ENCODE peak calls at places on chromosomes 5 and 9, in four cellular contexts. K, O, C and G are unnamed samples.

GRCh38 chr5:72505539-72505938 is 1.7 kb downstream of the ZNF366 start:
- DNase-seq in O (no peak), C (no peak), K (no peak), G (no peak)

GRCh38 chr9:120423812-120424211 is 156.2 kb downstream of the CDK5RAP2 start:
- DNase-seq in C (no peak), K (no peak), O (no peak), G (no peak)

GRCh38 chr9:105188746-105189145 is 55.7 kb upstream of the SLC44A1 start:
- DNase-seq in K (no peak), O (no peak), C (no peak), G (no peak)

GRCh38 chr5:89255845-89256463 is 373.0 kb upstream of the MEF2C start:
- DNase-seq in K (peak), O (peak), C (no peak), G (no peak)

GRCh38 chr5:179914032-179914755 is 6.5 kb upstream of the TBC1D9B start:
- DNase-seq in O (peak), K (peak), C (no peak), G (peak)

GRCh38 chr9:38181216-38181615 is 112.2 kb upstream of the SHB start:
- DNase-seq in K (no peak), C (no peak), O (no peak), G (no peak)

GRCh38 chr5:33223563-33224305 is 217.0 kb upstream of the TARS1 start:
- DNase-seq in C (no peak), O (no peak), K (peak), G (no peak)

GRCh38 chr5:76544268-76544926 is 78.8 kb downstream of the F2RL2 start:
- DNase-seq in O (peak), K (no peak), C (peak), G (no peak)

GRCh38 chr5:61370496-61370895 is 38.4 kb downstream of the ZSWIM6 start:
- DNase-seq in K (no peak), C (no peak), O (no peak), G (no peak)

GRCh38 chr9:132154925-132155324 is 6.9 kb upstream of the NTNG2 start:
- DNase-seq in O (no peak), K (no peak), C (no peak), G (no peak)

GRCh38 chr5:137935190-137935589 is 45.9 kb downstream of the PKD2L2 start:
- DNase-seq in K (no peak), O (no peak), C (no peak), G (no peak)

GRCh38 chr9:34102796-34103195 is 23.7 kb downstream of the DCAF12 start:
- DNase-seq in O (no peak), C (no peak), K (no peak), G (no peak)

GRCh38 chr5:39411051-39411450 is 13.7 kb downstream of the DAB2 start:
- DNase-seq in K (no peak), O (peak), C (no peak), G (no peak)

GRCh38 chr5:91182763-91183162 is 200.4 kb downstream of the ARRDC3 start:
- DNase-seq in C (no peak), K (peak), O (no peak), G (no peak)
- TF ChIP-seq CTCF in C (no peak), K (peak), O (no peak), G (no peak)

GRCh38 chr5:160119905-160120266 is 636 bp upstream of the PWWP2A start:
- DNase-seq in K (no peak), C (no peak), O (no peak), G (no peak)
- TF ChIP-seq CTCF in K (no peak), C (no peak), O (no peak), G (no peak)

GRCh38 chr5:75235711-75236110 is 967 bp downstream of the ANKRD31 start:
- DNase-seq in O (no peak), K (no peak), C (no peak), G (no peak)

GRCh38 chr5:75234251-75234650 is 2.4 kb downstream of the ANKRD31 start:
- DNase-seq in C (no peak), O (no peak), K (no peak), G (no peak)

GRCh38 chr5:75239681-75240080 is 3.0 kb upstream of the ANKRD31 start:
- DNase-seq in K (no peak), C (no peak), O (peak), G (peak)

GRCh38 chr5:75242067-75242466 is 5.4 kb upstream of the ANKRD31 start:
- DNase-seq in O (no peak), K (no peak), C (no peak), G (no peak)

GRCh38 chr5:75236322-75237316 is at the start of gene ANKRD31:
- DNase-seq in O (peak), C (peak), K (peak), G (peak)
- TF ChIP-seq CTCF in O (peak), C (peak), K (peak), G (no peak)

DNA sequence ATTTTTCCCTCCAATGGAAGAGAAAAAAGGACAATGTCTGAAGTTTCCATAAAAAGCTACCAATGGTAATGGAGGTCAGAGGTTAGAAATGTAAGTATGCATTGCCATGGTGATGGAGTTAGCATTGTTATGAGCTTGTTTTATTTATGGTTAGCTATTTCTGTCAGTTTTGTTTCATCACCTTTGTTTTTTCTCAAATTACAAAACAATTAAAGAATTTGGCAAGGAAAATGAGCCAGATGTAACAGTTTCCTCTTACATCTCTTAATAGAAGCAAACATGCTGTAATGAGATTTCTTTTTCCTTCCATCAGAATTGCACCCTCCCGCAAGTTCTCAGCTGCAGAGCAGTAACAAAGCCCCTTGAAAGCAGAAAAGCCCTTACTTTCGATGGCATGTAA is 233.0 kb downstream of the SGCD start:
- DNase-seq in K (no peak), O (no peak), C (no peak), G (no peak)
- TF ChIP-seq CTCF in K (no peak), O (no peak), C (no peak), G (no peak)

GRCh38 chr5:51156222-51156621 is 227.0 kb upstream of the ISL1 start:
- DNase-seq in C (no peak), O (no peak), K (no peak), G (no peak)

GRCh38 chr5:51159606-51160005 is 223.6 kb upstream of the ISL1 start:
- DNase-seq in K (no peak), C (peak), O (no peak), G (no peak)

GRCh38 chr5:51156838-51157237 is 226.4 kb upstream of the ISL1 start:
- DNase-seq in K (no peak), C (no peak), O (no peak), G (no peak)

GRCh38 chr5:51162245-51162644 is 221.0 kb upstream of the ISL1 start:
- DNase-seq in O (no peak), K (no peak), C (no peak), G (no peak)

GRCh38 chr5:51159164-51159563 is 224.1 kb upstream of the ISL1 start:
- DNase-seq in K (no peak), C (no peak), O (no peak), G (no peak)
- TF ChIP-seq CTCF in K (no peak), C (no peak), O (no peak), G (no peak)

GRCh38 chr9:107039546-107039945 is 176.6 kb downstream of the ZNF462 start:
- DNase-seq in C (no peak), O (no peak), K (no peak), G (no peak)

GRCh38 chr9:107049046-107049824 is 186.3 kb downstream of the ZNF462 start:
- DNase-seq in C (no peak), K (no peak), O (no peak), G (no peak)

GRCh38 chr9:107046692-107047091 is 183.7 kb downstream of the ZNF462 start:
- DNase-seq in C (no peak), K (no peak), O (no peak), G (no peak)

GRCh38 chr9:107044872-107045271 is 181.9 kb downstream of the ZNF462 start:
- DNase-seq in O (no peak), C (no peak), K (no peak), G (no peak)

GRCh38 chr9:107043886-107044285 is 180.9 kb downstream of the ZNF462 start:
- DNase-seq in C (no peak), K (no peak), O (no peak), G (no peak)
- TF ChIP-seq CTCF in C (no peak), K (no peak), O (no peak), G (no peak)